ENCODE peak calls at places on chromosomes 7 and 10, in six cellular contexts. W is cardiac fibroblast; M is adipocyte; X is cardiac muscle cell; B is colonic mucosa; T is CD8-positive, alpha-beta memory T cell. I is an unnamed sample.

GRCh38 chr7:107150375-107151073 is 18.3 kb upstream of the HBP1 start:
- DNase-seq in W (peak), M (peak), X (peak), B (peak), T (peak), I (peak)

GRCh38 chr7:120272261-120272895 is 597 bp upstream of the KCND2 start:
- DNase-seq in W (peak), M (peak), X (peak), B (no peak), T (no peak), I (no peak)

GRCh38 chr10:88877298-88877697 is 2.7 kb upstream of the STAMBPL1 start:
- DNase-seq in W (no peak), M (no peak), X (no peak), B (no peak), T (no peak), I (no peak)

GRCh38 chr7:144513332-144513731 is 109.8 kb upstream of the NOBOX start:
- DNase-seq in W (peak), M (no peak), X (peak), B (no peak), T (no peak), I (no peak)

GRCh38 chr7:121440857-121441503 is 44.9 kb upstream of the FAM3C start:
- DNase-seq in W (no peak), M (no peak), X (no peak), B (no peak), T (no peak), I (peak)

GRCh38 chr10:58817499-58817898 is 304.8 kb downstream of the BICC1 start:
- DNase-seq in W (peak), M (no peak), X (no peak), B (no peak), T (no peak), I (no peak)

GRCh38 chr7:34928052-34928451 is 109.2 kb downstream of the DPY19L1 start:
- DNase-seq in W (peak), M (peak), X (peak), B (peak), T (peak), I (peak)

GRCh38 chr10:15775513-15775912 is 55.8 kb upstream of the ITGA8 start:
- DNase-seq in W (peak), M (peak), X (peak), B (no peak), T (no peak), I (no peak)

GRCh38 chr7:106417273-106417902 is 132.6 kb upstream of the NAMPT start:
- DNase-seq in W (no peak), M (no peak), X (no peak), B (no peak), T (no peak), I (no peak)

GRCh38 chr10:77391605-77392235 is 245.9 kb downstream of the KCNMA1 start:
- DNase-seq in W (peak), M (peak), X (peak), B (peak), T (no peak), I (peak)

GRCh38 chr10:43375401-43376020 is 4.1 kb downstream of the FXYD4 start:
- DNase-seq in W (no peak), M (no peak), X (no peak), B (no peak), T (no peak), I (no peak)

GRCh38 chr7:141748401-141748800 is 10.2 kb downstream of the SSBP1 start:
- DNase-seq in W (no peak), M (no peak), X (no peak), B (no peak), T (no peak), I (no peak)

DNA sequence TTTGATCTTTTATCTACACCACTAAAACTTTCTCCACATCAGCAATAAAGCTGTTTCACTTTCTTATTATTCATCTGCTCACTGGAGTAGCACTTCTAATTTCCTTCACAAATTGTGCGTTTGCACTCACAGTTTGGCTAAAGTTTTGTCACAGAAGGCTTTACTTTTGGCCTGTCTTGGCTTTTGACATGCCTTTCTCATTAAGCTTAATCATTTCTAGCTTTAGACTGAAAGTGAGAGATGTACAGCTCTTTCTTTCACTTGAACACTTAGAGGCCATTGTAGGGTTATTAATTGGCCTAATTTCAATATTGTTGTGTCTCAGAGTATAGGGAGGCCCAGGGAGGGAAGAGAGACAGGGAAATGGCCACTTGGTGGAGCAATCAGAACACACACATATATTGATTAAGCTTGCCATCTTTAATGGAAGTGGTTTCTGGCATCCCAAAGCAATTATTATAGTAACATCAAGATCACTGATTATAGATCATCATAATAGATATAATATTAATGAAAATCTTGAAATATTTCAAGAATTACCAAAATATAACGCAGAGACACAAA is 512.5 kb downstream of the ETV1 start:
- DNase-seq in W (no peak), M (no peak), X (peak), B (no peak), T (no peak), I (no peak)
- H3K4me3 ChIP-seq in W (no peak), M (no peak), X (no peak), B (no peak), T (no peak), I (no peak)

DNA sequence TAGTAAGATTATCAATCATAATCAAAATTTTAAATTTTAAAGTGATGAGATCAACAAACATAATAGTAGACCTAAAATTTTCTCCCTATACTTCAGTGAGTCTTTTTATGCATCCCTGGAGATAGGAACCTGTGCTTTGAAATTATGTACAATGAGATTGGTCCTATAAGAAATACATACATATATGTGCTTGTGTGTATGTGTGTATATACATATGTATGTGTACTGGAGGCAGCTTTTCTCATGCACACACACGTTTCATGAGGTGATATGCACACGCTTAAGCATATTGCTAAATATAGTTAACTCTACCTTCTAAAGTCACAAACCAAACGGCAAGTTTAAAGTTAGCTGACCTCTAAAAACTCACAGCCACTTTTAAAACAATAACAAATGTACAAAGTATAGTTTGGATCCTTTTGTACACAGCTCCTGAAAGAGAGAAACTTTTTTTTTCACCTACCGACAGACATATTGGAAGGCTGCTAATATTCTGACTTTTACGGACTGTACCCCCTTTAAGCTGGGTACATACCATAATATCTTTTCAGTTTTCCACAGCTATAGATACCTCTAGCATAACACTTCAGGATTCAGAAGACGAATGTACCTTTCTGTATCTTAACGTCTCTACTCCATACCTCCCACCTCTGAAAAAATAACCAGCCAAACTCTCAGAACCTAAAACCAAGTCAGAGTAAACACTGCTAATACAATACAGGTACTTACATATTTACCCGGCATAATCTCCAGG is 3.3 kb downstream of the ITGB1 start:
- DNase-seq in W (no peak), M (no peak), X (no peak), B (no peak), T (no peak), I (no peak)
- H3K4me3 ChIP-seq in W (peak), M (peak), X (peak), B (peak), T (peak), I (no peak)

GRCh38 chr10:66538352-66538751 is 387.5 kb upstream of the LRRTM3 start:
- DNase-seq in W (peak), M (peak), X (no peak), B (no peak), T (no peak), I (no peak)
- H3K4me3 ChIP-seq in W (no peak), M (no peak), X (peak), B (no peak), T (no peak), I (no peak)

DNA sequence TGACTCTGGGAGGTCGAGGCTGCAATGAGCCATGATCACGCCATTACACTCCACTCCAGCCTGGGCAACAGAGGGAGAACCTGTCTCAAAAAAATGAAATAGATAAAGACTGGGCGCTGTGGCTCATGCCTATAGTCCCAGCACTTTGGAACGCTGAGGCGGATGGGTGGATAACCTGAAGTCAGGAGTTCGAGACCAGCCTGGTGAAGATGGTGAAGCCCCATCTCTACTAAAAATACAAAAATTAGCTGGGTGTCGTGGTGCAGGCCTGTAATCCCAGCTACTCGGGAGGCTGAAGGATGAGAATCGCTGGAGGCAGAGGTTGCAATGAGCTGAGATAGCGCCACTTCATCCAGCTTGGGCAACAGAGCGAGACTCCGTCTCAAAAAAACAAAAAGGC is 1.1 kb upstream of the DDX21 start:
- DNase-seq in W (no peak), M (no peak), X (no peak), B (no peak), T (no peak), I (no peak)
- H3K4me3 ChIP-seq in W (no peak), M (peak), X (peak), B (peak), T (no peak), I (no peak)

GRCh38 chr10:72221278-72221677 is 5.2 kb upstream of the ASCC1 start:
- DNase-seq in W (no peak), M (no peak), X (no peak), B (no peak), T (no peak), I (no peak)

GRCh38 chr10:72218329-72218728 is 2.3 kb upstream of the ASCC1 start:
- DNase-seq in W (no peak), M (no peak), X (no peak), B (no peak), T (no peak), I (no peak)

GRCh38 chr10:72219229-72219814 is 3.2 kb upstream of the ASCC1 start:
- DNase-seq in W (no peak), M (no peak), X (no peak), B (no peak), T (no peak), I (no peak)

GRCh38 chr10:72220637-72221036 is 4.6 kb upstream of the ASCC1 start:
- DNase-seq in W (no peak), M (no peak), X (no peak), B (no peak), T (no peak), I (no peak)

DNA sequence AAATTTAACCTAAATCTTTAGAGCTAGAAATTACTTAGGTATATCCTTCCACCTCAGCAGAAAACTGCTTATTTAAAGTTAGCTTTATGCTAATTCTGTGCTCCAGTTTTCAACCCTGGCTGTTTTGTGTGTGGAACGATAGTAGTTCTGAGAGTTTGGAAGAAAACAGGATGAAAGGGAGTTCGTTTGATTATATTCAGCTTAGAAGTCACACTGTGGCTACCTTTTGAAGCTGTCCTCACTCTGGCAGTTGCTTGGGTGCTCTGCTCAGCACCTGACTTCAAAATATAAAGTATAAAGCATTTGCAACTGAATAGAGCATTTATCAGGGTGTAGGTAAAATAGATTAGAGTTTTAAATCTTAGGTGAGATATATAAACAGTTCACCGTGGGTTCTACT is 2.7 kb upstream of the ASCC1 start:
- DNase-seq in W (no peak), M (no peak), X (no peak), B (no peak), T (no peak), I (no peak)
- H3K4me3 ChIP-seq in W (no peak), M (no peak), X (no peak), B (no peak), T (peak), I (no peak)

DNA sequence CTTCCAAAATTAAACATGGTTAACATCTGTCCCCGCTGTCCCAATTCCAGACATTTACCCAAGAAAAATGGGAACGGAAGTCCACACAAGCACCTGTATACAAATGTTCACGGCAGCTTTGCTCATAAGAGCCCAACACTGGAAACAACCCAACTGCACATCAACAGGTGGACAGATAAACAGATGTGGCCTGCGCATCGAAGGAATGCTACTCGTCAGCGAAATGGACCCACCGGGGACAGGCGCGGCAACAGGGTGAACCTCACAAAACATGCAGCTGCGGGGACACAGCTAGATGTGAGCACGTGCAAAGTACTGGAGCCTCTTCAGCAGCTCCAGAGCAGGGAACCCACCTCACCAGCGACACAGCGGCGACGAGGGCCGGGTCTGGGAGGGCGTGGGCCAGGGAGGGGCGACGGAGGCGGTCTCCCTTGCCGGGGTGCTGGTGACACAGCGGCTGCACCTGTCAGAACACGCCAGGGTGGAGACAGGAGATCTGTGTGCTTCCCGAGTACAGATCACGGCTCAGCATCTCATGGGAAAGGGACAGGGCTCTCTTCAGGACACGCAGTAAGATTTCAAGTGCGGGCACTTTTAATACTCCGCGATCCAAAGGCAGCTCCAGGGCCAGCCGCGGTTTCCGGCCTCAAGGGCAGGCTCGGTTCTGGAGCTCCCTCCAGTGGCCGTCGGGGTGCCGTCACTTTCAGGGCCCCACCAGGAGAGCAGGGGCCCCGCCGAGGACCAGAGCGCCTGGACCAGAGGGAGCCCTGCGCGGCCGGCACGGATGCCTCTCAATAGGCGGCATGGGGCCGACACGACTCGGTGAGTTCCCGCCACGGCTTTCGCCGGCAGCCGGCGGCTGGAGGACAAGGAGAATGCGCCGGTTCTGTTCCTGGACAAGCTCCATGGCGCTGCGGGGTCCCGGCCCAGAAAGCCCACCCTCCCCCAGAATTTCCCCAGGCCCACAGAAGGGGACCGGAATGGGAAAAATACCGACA is 21.2 kb downstream of the GPR146 start:
- DNase-seq in W (peak), M (peak), X (peak), B (peak), T (peak), I (peak)
- H3K4me3 ChIP-seq in W (peak), M (peak), X (no peak), B (no peak), T (peak), I (no peak)

GRCh38 chr10:31314256-31315183 is 4.5 kb upstream of the ZEB1 start:
- DNase-seq in W (no peak), M (no peak), X (no peak), B (no peak), T (no peak), I (no peak)

GRCh38 chr10:31317652-31318381 is 1.2 kb upstream of the ZEB1 start:
- DNase-seq in W (no peak), M (no peak), X (no peak), B (no peak), T (no peak), I (no peak)

GRCh38 chr10:31318382-31318853 is 598 bp upstream of the ZEB1 start:
- DNase-seq in W (peak), M (peak), X (peak), B (peak), T (peak), I (peak)

GRCh38 chr10:31317171-31317570 is 1.8 kb upstream of the ZEB1 start:
- DNase-seq in W (no peak), M (no peak), X (no peak), B (no peak), T (no peak), I (no peak)

DNA sequence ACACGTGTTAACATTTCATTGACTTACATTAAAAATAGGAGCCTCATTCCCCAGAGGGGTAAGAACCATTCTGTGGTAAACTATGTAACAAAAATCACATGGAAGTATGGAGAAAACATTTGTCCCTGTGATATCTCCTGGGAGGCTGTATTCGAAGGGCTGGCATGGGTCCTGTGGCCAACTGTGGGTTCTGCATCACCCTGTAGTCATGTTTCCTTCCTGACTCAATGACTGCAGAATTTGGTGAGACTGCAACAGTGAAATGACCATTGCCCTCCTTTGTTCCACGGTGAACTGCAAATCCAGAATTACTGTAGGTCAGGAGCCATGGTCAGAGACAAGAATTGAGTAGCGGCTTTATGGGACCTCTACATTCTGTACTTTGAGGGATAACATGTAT is 3.6 kb upstream of the ZEB1 start:
- DNase-seq in W (peak), M (peak), X (peak), B (no peak), T (no peak), I (no peak)
- H3K4me3 ChIP-seq in W (no peak), M (peak), X (no peak), B (no peak), T (no peak), I (no peak)

DNA sequence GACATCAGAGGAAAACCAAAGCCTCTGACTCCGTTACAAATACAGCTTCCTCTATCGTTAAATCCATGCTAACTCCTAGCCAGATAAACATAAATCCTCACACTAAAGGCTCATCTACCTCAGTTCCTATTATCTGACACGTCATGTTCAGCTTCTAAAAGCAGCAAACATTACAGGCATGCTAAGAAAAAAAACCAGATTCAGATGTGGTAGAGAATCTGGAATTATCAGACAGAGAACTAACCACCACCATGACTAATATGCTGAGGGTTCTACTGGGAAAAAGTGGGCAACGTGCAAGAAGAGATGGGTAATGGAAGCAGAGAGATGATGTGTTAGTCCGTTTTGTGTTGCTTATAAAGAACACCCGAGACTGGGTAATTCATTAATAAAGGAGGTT is 48.5 kb downstream of the BRI3 start:
- DNase-seq in W (peak), M (peak), X (peak), B (no peak), T (no peak), I (no peak)
- H3K4me3 ChIP-seq in W (no peak), M (no peak), X (no peak), B (no peak), T (no peak), I (no peak)

GRCh38 chr7:25886387-25887240 is 265.4 kb upstream of the NFE2L3 start:
- DNase-seq in W (no peak), M (no peak), X (no peak), B (no peak), T (no peak), I (no peak)
- H3K4me3 ChIP-seq in W (no peak), M (no peak), X (no peak), B (no peak), T (no peak), I (no peak)